ENCODE peak calls at places on chromosomes 13 and 19, in eight cellular contexts. F, P, I, R, Y, C, D and V are unnamed samples.

GRCh38 chr13:112718318-112718717 is 28.5 kb downstream of the ATP11A start:
- DNase-seq in F (no peak), I (no peak), P (no peak), R (no peak), D (no peak), Y (no peak), C (no peak), V (no peak)

GRCh38 chr19:34482380-34483250 is 1.1 kb downstream of the WTIP start:
- DNase-seq in Y (no peak), C (no peak), R (peak), F (peak), D (no peak), I (peak), P (peak), V (peak)

GRCh38 chr19:54418030-54418929 is 3.0 kb downstream of the TTYH1 start:
- DNase-seq in D (peak), P (peak), R (no peak), F (peak), I (peak), C (no peak), Y (no peak), V (no peak)

GRCh38 chr13:79481685-79482052 is 714 bp downstream of the NDFIP2 start:
- DNase-seq in D (no peak), Y (no peak), F (no peak), I (peak), C (peak), R (no peak), P (no peak), V (peak)

GRCh38 chr13:92547256-92547655 is 679.4 kb upstream of the GPC6 start:
- DNase-seq in I (no peak), R (no peak), P (peak), Y (no peak), C (no peak), F (no peak), D (no peak), V (peak)

GRCh38 chr13:27613623-27614022 is 6.7 kb downstream of the LNX2 start:
- DNase-seq in F (no peak), C (no peak), R (no peak), I (no peak), P (no peak), D (no peak), Y (no peak), V (no peak)

GRCh38 chr19:38213469-38213868 is 10.6 kb downstream of the DPF1 start:
- DNase-seq in F (no peak), R (no peak), P (no peak), D (no peak), I (no peak), Y (no peak), C (no peak), V (no peak)

GRCh38 chr19:20423381-20424207 is 142.0 kb downstream of the ZNF737 start:
- DNase-seq in P (peak), R (no peak), F (peak), C (no peak), I (peak), D (no peak), Y (peak), V (peak)

GRCh38 chr19:41324921-41325639 is 15.1 kb downstream of the CCDC97 start:
- DNase-seq in C (no peak), P (peak), Y (no peak), I (peak), R (peak), F (peak), D (peak), V (peak)

GRCh38 chr13:29956771-29957170 is 106.4 kb upstream of the UBL3 start:
- DNase-seq in R (no peak), I (no peak), D (no peak), P (no peak), F (no peak), C (no peak), Y (no peak), V (no peak)

GRCh38 chr19:50258918-50259372 is 55.5 kb downstream of the MYH14 start:
- DNase-seq in R (no peak), I (peak), C (peak), Y (no peak), D (no peak), P (no peak), F (peak), V (no peak)

GRCh38 chr13:102128216-102128800 is 273.5 kb downstream of the FGF14 start:
- DNase-seq in C (no peak), I (peak), R (no peak), F (no peak), Y (no peak), P (peak), D (no peak), V (peak)

GRCh38 chr19:49589391-49589790 is 1.6 kb upstream of the PRR12 start:
- DNase-seq in Y (no peak), D (no peak), C (no peak), F (no peak), P (no peak), I (no peak), R (no peak), V (no peak)

GRCh38 chr13:32587014-32587773 is 942 bp downstream of the PDS5B start:
- DNase-seq in C (peak), R (peak), I (peak), F (peak), P (peak), Y (peak), D (peak), V (peak)

GRCh38 chr19:4730740-4731171 is 7.1 kb upstream of the DPP9 start:
- DNase-seq in R (peak), D (no peak), P (no peak), C (peak), Y (no peak), F (peak), I (peak), V (no peak)

GRCh38 chr19:4139614-4140236 is 13.7 kb upstream of the CREB3L3 start:
- DNase-seq in I (peak), F (peak), C (peak), R (peak), Y (peak), P (peak), D (peak), V (peak)

GRCh38 chr19:30090476-30090875 is 148.4 kb downstream of the URI1 start:
- DNase-seq in F (no peak), C (no peak), R (no peak), I (no peak), D (no peak), Y (no peak), P (no peak), V (no peak)

GRCh38 chr13:104143760-104144406 is 1077.7 kb upstream of the SLC10A2 start:
- DNase-seq in C (no peak), Y (no peak), D (no peak), R (peak), I (no peak), F (peak), P (no peak), V (no peak)

GRCh38 chr13:29993716-29994488 is 143.5 kb upstream of the UBL3 start:
- DNase-seq in P (peak), R (peak), D (no peak), C (no peak), I (peak), F (no peak), Y (peak), V (peak)

GRCh38 chr13:27405521-27406134 is 18.8 kb upstream of the GTF3A start:
- DNase-seq in D (no peak), R (no peak), F (no peak), I (peak), Y (no peak), P (no peak), C (no peak), V (no peak)

GRCh38 chr19:35736913-35737886 is 5.1 kb downstream of the IGFLR1 start:
- DNase-seq in Y (no peak), I (peak), D (no peak), P (no peak), F (no peak), C (peak), R (no peak), V (no peak)

GRCh38 chr19:6556480-6556879 is 25.7 kb downstream of the TNFSF9 start:
- DNase-seq in F (no peak), C (no peak), Y (no peak), D (no peak), P (no peak), I (peak), R (no peak), V (peak)

GRCh38 chr19:30630289-30631034 is 258.3 kb downstream of the ZNF536 start:
- DNase-seq in Y (no peak), C (no peak), D (no peak), F (no peak), P (no peak), I (no peak), R (no peak), V (no peak)

GRCh38 chr13:82827704-82828103 is 1054.6 kb downstream of the SLITRK1 start:
- DNase-seq in I (no peak), Y (no peak), F (no peak), R (no peak), P (no peak), C (no peak), D (no peak), V (no peak)

GRCh38 chr19:39502640-39503417 is 4.1 kb downstream of the DLL3 start:
- DNase-seq in C (peak), P (peak), D (peak), R (peak), F (peak), I (peak), Y (peak), V (peak)

GRCh38 chr13:38636106-38636505 is 50.8 kb upstream of the FREM2 start:
- DNase-seq in R (no peak), F (no peak), C (no peak), D (no peak), I (no peak), Y (no peak), P (no peak), V (no peak)

GRCh38 chr19:39413903-39414608 is 1.6 kb downstream of the PLEKHG2 start:
- DNase-seq in I (peak), P (peak), F (peak), R (peak), Y (no peak), C (peak), D (peak), V (no peak)

GRCh38 chr13:39737047-39737446 is 81.6 kb downstream of the COG6 start:
- DNase-seq in C (no peak), P (no peak), F (no peak), D (no peak), R (no peak), Y (no peak), I (no peak), V (no peak)

GRCh38 chr13:103772576-103772975 is 706.4 kb upstream of the SLC10A2 start:
- DNase-seq in P (no peak), D (peak), F (peak), C (peak), R (no peak), I (no peak), Y (no peak), V (no peak)

GRCh38 chr19:38203197-38203596 is 20.8 kb downstream of the DPF1 start:
- DNase-seq in C (no peak), I (no peak), F (no peak), R (no peak), D (no peak), P (no peak), Y (no peak), V (no peak)

GRCh38 chr19:296476-297225 is 5.4 kb upstream of the PLPP2 start:
- DNase-seq in C (no peak), I (no peak), P (no peak), D (no peak), F (no peak), R (no peak), Y (no peak), V (no peak)

GRCh38 chr19:16373539-16373938 is 48.9 kb downstream of the KLF2 start:
- DNase-seq in I (peak), P (peak), D (peak), Y (no peak), F (no peak), C (no peak), R (peak), V (peak)

GRCh38 chr19:863305-863620 is 3.8 kb downstream of the CFD start:
- DNase-seq in Y (no peak), C (no peak), I (no peak), F (no peak), D (no peak), R (no peak), P (no peak), V (no peak)

GRCh38 chr19:48413879-48414623 is 20.6 kb downstream of the GRIN2D start:
- DNase-seq in P (peak), Y (no peak), I (peak), R (no peak), C (no peak), D (no peak), F (peak), V (no peak)

GRCh38 chr19:32404939-32405430 is 585 bp upstream of the DPY19L3 start:
- DNase-seq in D (peak), C (no peak), F (no peak), I (peak), Y (peak), R (no peak), P (peak), V (peak)

GRCh38 chr13:94713556-94714182 is 1.3 kb upstream of the SOX21 start:
- DNase-seq in P (no peak), Y (no peak), C (no peak), F (peak), R (no peak), D (no peak), I (no peak), V (no peak)

GRCh38 chr19:21568816-21569496 is 63.6 kb downstream of the ZNF429 start:
- DNase-seq in F (peak), C (peak), R (no peak), I (peak), P (peak), Y (peak), D (no peak), V (peak)

GRCh38 chr13:49560270-49561063 is 24.9 kb downstream of the RCBTB1 start:
- DNase-seq in D (peak), C (no peak), Y (peak), P (peak), R (no peak), F (peak), I (peak), V (peak)

GRCh38 chr13:85557651-85558050 is 241.6 kb downstream of the SLITRK6 start:
- DNase-seq in I (no peak), C (no peak), Y (no peak), R (no peak), P (no peak), F (no peak), D (no peak), V (no peak)

GRCh38 chr13:80363890-80364503 is 23.1 kb upstream of the SPRY2 start:
- DNase-seq in R (peak), C (peak), I (peak), P (peak), D (peak), Y (no peak), F (peak), V (peak)

DNA sequence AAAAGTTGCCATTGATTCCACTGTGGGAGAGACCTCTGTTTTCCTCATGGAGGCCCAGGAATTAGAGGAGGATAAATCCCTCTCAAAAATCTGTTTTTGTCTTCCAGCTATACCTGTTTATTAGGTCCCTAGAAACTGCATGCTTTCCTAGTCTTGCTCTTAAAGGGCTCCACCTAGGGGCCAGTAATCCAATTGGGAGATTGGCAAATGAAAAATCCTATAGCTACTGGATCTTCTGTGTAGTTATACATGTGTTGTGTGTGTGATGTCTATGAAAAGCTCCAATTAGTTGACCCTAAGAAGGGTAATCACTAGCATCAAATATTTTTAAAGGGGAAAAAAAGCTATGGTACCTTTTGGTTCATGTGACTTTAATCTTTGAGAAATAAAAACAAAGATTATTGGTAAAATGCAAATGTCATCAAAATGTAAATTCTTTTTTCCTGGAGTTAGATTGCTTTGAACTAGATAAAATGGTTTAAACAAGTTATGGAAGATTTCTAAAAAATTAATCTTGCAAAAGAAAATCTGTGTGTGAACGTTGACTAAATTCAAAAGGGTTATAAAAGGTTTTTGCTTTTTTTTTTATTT is 63.4 kb upstream of the C1QTNF9B start:
- DNase-seq in F (peak), R (peak), I (peak), D (peak), C (peak), Y (peak), P (peak), V (peak)
- H2AFZ ChIP-seq in F (peak), R (no peak), I (no peak), D (no peak), C (no peak), Y (no peak), P (no peak), V (no peak)

GRCh38 chr13:46181799-46182490 is at the start of gene LCP1:
- DNase-seq in P (no peak), I (no peak), R (no peak), D (no peak), C (peak), F (peak), Y (peak), V (no peak)
- H3K27ac ChIP-seq in P (no peak), I (no peak), R (no peak), D (no peak), C (peak), F (no peak), Y (peak), V (no peak)

DNA sequence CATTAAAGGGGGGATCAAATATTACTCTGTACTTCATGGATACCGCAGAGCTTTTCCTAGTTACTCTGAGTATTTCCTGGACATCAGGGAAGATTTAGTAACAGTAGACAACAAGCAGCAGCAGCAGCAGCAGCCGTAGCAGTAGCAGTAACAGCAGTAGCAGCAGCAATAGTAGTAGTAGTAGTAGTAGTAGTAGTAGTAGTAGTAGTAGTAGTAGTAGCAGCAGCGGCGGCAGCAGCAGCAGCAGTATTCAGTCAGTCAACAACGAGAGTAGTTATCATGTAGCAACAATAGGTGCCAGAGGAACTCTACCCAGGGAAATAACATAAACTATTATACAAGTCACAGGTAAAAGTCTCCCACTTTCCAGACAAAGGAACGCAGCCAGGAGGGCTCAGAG is 1.1 kb upstream of the DOCK9 start:
- DNase-seq in I (no peak), F (no peak), R (peak), Y (no peak), D (no peak), C (no peak), P (no peak), V (no peak)
- H2AFZ ChIP-seq in I (no peak), F (no peak), R (no peak), Y (no peak), D (no peak), C (no peak), P (no peak), V (no peak)

GRCh38 chr13:25727776-25728175 is 324.0 kb downstream of the SHISA2 start:
- DNase-seq in F (peak), Y (no peak), D (no peak), P (no peak), I (no peak), C (no peak), R (no peak), V (no peak)

GRCh38 chr13:25729201-25729600 is 322.6 kb downstream of the SHISA2 start:
- DNase-seq in I (no peak), C (no peak), R (no peak), F (no peak), P (no peak), Y (peak), D (no peak), V (no peak)

GRCh38 chr13:25727250-25727649 is 324.6 kb downstream of the SHISA2 start:
- DNase-seq in Y (no peak), P (no peak), R (no peak), F (no peak), C (no peak), I (no peak), D (no peak), V (no peak)

GRCh38 chr13:25722893-25723292 is 328.9 kb downstream of the SHISA2 start:
- DNase-seq in F (no peak), R (no peak), D (no peak), P (no peak), C (no peak), Y (no peak), I (no peak), V (no peak)

GRCh38 chr13:25725104-25725503 is 326.7 kb downstream of the SHISA2 start:
- DNase-seq in I (no peak), P (no peak), Y (no peak), F (no peak), D (no peak), R (no peak), C (no peak), V (no peak)
- H3K27ac ChIP-seq in I (no peak), P (no peak), Y (no peak), F (no peak), D (no peak), R (no peak), C (no peak), V (no peak)

DNA sequence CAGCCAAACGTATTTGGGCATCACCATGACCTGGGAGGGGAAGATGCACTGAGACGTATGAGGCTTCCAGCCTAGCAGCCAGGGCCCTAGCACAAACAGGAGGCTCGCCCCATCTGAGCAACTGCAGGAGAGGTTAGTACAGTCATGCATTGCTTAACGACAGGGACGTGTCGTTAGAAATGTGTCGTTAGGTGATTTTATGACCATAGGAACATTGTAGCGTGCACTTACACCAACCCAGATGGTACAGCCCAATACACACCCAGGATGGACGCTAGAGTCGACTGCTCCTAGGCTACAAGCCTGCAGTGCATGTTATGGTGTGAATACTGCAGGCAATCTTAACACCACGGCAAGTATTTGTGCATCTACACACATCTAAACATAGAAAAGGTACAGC is 9.3 kb downstream of the CD177 start:
- DNase-seq in F (no peak), Y (no peak), I (no peak), P (no peak), R (no peak), C (no peak), D (no peak), V (no peak)
- H2AFZ ChIP-seq in F (no peak), Y (no peak), I (no peak), P (no peak), R (no peak), C (no peak), D (no peak), V (no peak)

GRCh38 chr19:8831373-8831772 is 731 bp downstream of the ZNF558 start:
- DNase-seq in D (no peak), P (no peak), Y (no peak), C (no peak), R (no peak), I (peak), F (no peak), V (no peak)
- H3K27ac ChIP-seq in D (no peak), P (peak), Y (no peak), C (no peak), R (no peak), I (peak), F (no peak), V (peak)

DNA sequence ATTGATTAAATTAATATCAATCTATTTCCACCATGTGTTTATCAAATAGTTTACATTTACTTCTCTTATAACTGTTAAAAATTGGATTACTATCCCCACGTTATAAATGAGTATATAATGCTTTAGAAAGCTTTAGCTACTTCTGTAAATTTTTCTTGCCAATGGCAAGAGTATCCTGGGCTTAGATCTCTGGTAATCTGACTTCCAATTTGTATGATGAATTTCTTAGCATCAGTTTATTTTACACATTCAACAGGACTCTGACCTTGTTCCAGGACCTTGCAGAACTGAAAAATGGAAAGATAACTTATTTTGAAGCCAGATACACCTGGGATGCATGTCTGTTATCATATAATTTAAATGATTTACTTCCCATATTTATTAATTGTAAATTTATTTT is 2759.4 kb downstream of the PCDH9 start:
- DNase-seq in R (no peak), P (no peak), Y (no peak), D (no peak), I (no peak), F (no peak), C (no peak), V (no peak)
- H2AFZ ChIP-seq in R (no peak), P (no peak), Y (no peak), D (no peak), I (no peak), F (no peak), C (no peak), V (no peak)